ENCODE peak calls at places on chromosomes 7 and 10, in eight cellular contexts. One of them, this sample, is unnamed.

GRCh38 chr10:62136931-62137330 is 131.7 kb downstream of the RTKN2 start:
- DNase-seq in non-pigmented ciliary epithelial cell: peak; percentile 14
- DNase-seq in endodermal cell: no peak
- DNase-seq in suprapubic skin: no peak
- DNase-seq in EL: peak; percentile 63
- DNase-seq in progenitor cell of endocrine pancreas: no peak
- DNase-seq in kidney epithelial cell: no peak
- DNase-seq in activated T-cell treated with anti-CD3 and anti-CD28 coated beads, Interleukin-2, amount 50 U/mL, for 4 hours: no peak
- DNase-seq in this sample: no peak

GRCh38 chr10:110206988-110207804 is at the start of gene MXI1:
- DNase-seq in progenitor cell of endocrine pancreas: peak; percentile 34
- DNase-seq in non-pigmented ciliary epithelial cell: no peak
- DNase-seq in activated T-cell treated with anti-CD3 and anti-CD28 coated beads, Interleukin-2, amount 50 U/mL, for 4 hours: peak; percentile 14
- DNase-seq in kidney epithelial cell: no peak
- DNase-seq in suprapubic skin: peak; percentile 83
- DNase-seq in EL: peak; percentile 80
- DNase-seq in endodermal cell: peak; percentile 93
- DNase-seq in this sample: peak; percentile 77

GRCh38 chr10:63491558-63492316 is 26.0 kb upstream of the JMJD1C start:
- DNase-seq in kidney epithelial cell: no peak
- DNase-seq in EL: peak; percentile 61
- DNase-seq in activated T-cell treated with anti-CD3 and anti-CD28 coated beads, Interleukin-2, amount 50 U/mL, for 4 hours: no peak
- DNase-seq in progenitor cell of endocrine pancreas: no peak
- DNase-seq in non-pigmented ciliary epithelial cell: peak; percentile 30
- DNase-seq in suprapubic skin: no peak
- DNase-seq in endodermal cell: no peak
- DNase-seq in this sample: no peak

GRCh38 chr7:155979994-155980393 is 167.7 kb upstream of the SHH start:
- DNase-seq in activated T-cell treated with anti-CD3 and anti-CD28 coated beads, Interleukin-2, amount 50 U/mL, for 4 hours: no peak
- DNase-seq in endodermal cell: peak; percentile 22
- DNase-seq in EL: no peak
- DNase-seq in kidney epithelial cell: no peak
- DNase-seq in non-pigmented ciliary epithelial cell: no peak
- DNase-seq in progenitor cell of endocrine pancreas: no peak
- DNase-seq in suprapubic skin: peak; percentile 17
- DNase-seq in this sample: no peak

GRCh38 chr7:27172823-27173411 is 1.2 kb downstream of the HOXA10 start:
- DNase-seq in non-pigmented ciliary epithelial cell: no peak
- DNase-seq in kidney epithelial cell: no peak
- DNase-seq in suprapubic skin: peak; percentile 85
- DNase-seq in activated T-cell treated with anti-CD3 and anti-CD28 coated beads, Interleukin-2, amount 50 U/mL, for 4 hours: no peak
- DNase-seq in endodermal cell: no peak
- DNase-seq in progenitor cell of endocrine pancreas: no peak
- DNase-seq in EL: peak; percentile 87
- DNase-seq in this sample: no peak

GRCh38 chr10:52879181-52879607 is 106.6 kb upstream of the MBL2 start:
- DNase-seq in progenitor cell of endocrine pancreas: no peak
- DNase-seq in EL: no peak
- DNase-seq in suprapubic skin: no peak
- DNase-seq in endodermal cell: no peak
- DNase-seq in kidney epithelial cell: peak; percentile 84
- DNase-seq in activated T-cell treated with anti-CD3 and anti-CD28 coated beads, Interleukin-2, amount 50 U/mL, for 4 hours: no peak
- DNase-seq in non-pigmented ciliary epithelial cell: peak; percentile 37
- DNase-seq in this sample: no peak

GRCh38 chr7:8443871-8444756 is 10.7 kb downstream of the NXPH1 start:
- DNase-seq in suprapubic skin: no peak
- DNase-seq in kidney epithelial cell: no peak
- DNase-seq in activated T-cell treated with anti-CD3 and anti-CD28 coated beads, Interleukin-2, amount 50 U/mL, for 4 hours: no peak
- DNase-seq in progenitor cell of endocrine pancreas: no peak
- DNase-seq in EL: no peak
- DNase-seq in endodermal cell: peak; percentile 89
- DNase-seq in non-pigmented ciliary epithelial cell: no peak
- DNase-seq in this sample: no peak

GRCh38 chr10:97553575-97554100 is 18.9 kb upstream of the ANKRD2 start:
- DNase-seq in non-pigmented ciliary epithelial cell: no peak
- DNase-seq in progenitor cell of endocrine pancreas: peak; percentile 40
- DNase-seq in suprapubic skin: peak; percentile 82
- DNase-seq in activated T-cell treated with anti-CD3 and anti-CD28 coated beads, Interleukin-2, amount 50 U/mL, for 4 hours: peak; percentile 57
- DNase-seq in EL: peak; percentile 71
- DNase-seq in kidney epithelial cell: no peak
- DNase-seq in endodermal cell: peak; percentile 96
- DNase-seq in this sample: peak; percentile 85

GRCh38 chr10:132560248-132560731 is 22.7 kb downstream of the INPP5A start:
- DNase-seq in EL: no peak
- DNase-seq in progenitor cell of endocrine pancreas: no peak
- DNase-seq in endodermal cell: no peak
- DNase-seq in kidney epithelial cell: no peak
- DNase-seq in non-pigmented ciliary epithelial cell: no peak
- DNase-seq in activated T-cell treated with anti-CD3 and anti-CD28 coated beads, Interleukin-2, amount 50 U/mL, for 4 hours: no peak
- DNase-seq in suprapubic skin: no peak
- DNase-seq in this sample: no peak

GRCh38 chr10:86410542-86411124 is 44.0 kb upstream of the GRID1 start:
- DNase-seq in kidney epithelial cell: peak; percentile 56
- DNase-seq in endodermal cell: no peak
- DNase-seq in progenitor cell of endocrine pancreas: no peak
- DNase-seq in activated T-cell treated with anti-CD3 and anti-CD28 coated beads, Interleukin-2, amount 50 U/mL, for 4 hours: no peak
- DNase-seq in EL: peak; percentile 64
- DNase-seq in non-pigmented ciliary epithelial cell: peak; percentile 72
- DNase-seq in suprapubic skin: no peak
- DNase-seq in this sample: no peak

GRCh38 chr10:48336978-48337599 is 30.6 kb downstream of the MAPK8 start:
- DNase-seq in EL: no peak
- DNase-seq in progenitor cell of endocrine pancreas: no peak
- DNase-seq in suprapubic skin: no peak
- DNase-seq in non-pigmented ciliary epithelial cell: no peak
- DNase-seq in kidney epithelial cell: no peak
- DNase-seq in activated T-cell treated with anti-CD3 and anti-CD28 coated beads, Interleukin-2, amount 50 U/mL, for 4 hours: no peak
- DNase-seq in endodermal cell: no peak
- DNase-seq in this sample: no peak

GRCh38 chr10:73655990-73656298 is at the start of gene SYNPO2L:
- DNase-seq in EL: no peak
- DNase-seq in activated T-cell treated with anti-CD3 and anti-CD28 coated beads, Interleukin-2, amount 50 U/mL, for 4 hours: no peak
- DNase-seq in non-pigmented ciliary epithelial cell: no peak
- DNase-seq in suprapubic skin: no peak
- DNase-seq in endodermal cell: no peak
- DNase-seq in progenitor cell of endocrine pancreas: no peak
- DNase-seq in kidney epithelial cell: no peak
- DNase-seq in this sample: no peak

GRCh38 chr7:105876964-105877601 is 684 bp upstream of the ATXN7L1 start:
- DNase-seq in EL: peak; percentile 67
- DNase-seq in endodermal cell: peak; percentile 83
- DNase-seq in non-pigmented ciliary epithelial cell: no peak
- DNase-seq in progenitor cell of endocrine pancreas: peak; percentile 50
- DNase-seq in suprapubic skin: peak; percentile 74
- DNase-seq in kidney epithelial cell: no peak
- DNase-seq in activated T-cell treated with anti-CD3 and anti-CD28 coated beads, Interleukin-2, amount 50 U/mL, for 4 hours: peak; percentile 7
- DNase-seq in this sample: peak; percentile 41

GRCh38 chr10:59362991-59363390 is 642 bp upstream of the FAM13C start:
- DNase-seq in EL: peak; percentile 20
- DNase-seq in progenitor cell of endocrine pancreas: peak; percentile 20
- DNase-seq in non-pigmented ciliary epithelial cell: no peak
- DNase-seq in endodermal cell: peak; percentile 81
- DNase-seq in suprapubic skin: peak; percentile 79
- DNase-seq in kidney epithelial cell: no peak
- DNase-seq in activated T-cell treated with anti-CD3 and anti-CD28 coated beads, Interleukin-2, amount 50 U/mL, for 4 hours: no peak
- DNase-seq in this sample: peak; percentile 75

GRCh38 chr7:32481921-32482320 is 8.3 kb downstream of the LSM5 start:
- DNase-seq in activated T-cell treated with anti-CD3 and anti-CD28 coated beads, Interleukin-2, amount 50 U/mL, for 4 hours: no peak
- DNase-seq in non-pigmented ciliary epithelial cell: no peak
- DNase-seq in endodermal cell: no peak
- DNase-seq in EL: no peak
- DNase-seq in progenitor cell of endocrine pancreas: no peak
- DNase-seq in kidney epithelial cell: no peak
- DNase-seq in suprapubic skin: no peak
- DNase-seq in this sample: no peak

GRCh38 chr10:43822509-43823236 is 174.0 kb upstream of the ZNF32 start:
- DNase-seq in suprapubic skin: no peak
- DNase-seq in EL: peak; percentile 37
- DNase-seq in endodermal cell: no peak
- DNase-seq in non-pigmented ciliary epithelial cell: no peak
- DNase-seq in kidney epithelial cell: no peak
- DNase-seq in activated T-cell treated with anti-CD3 and anti-CD28 coated beads, Interleukin-2, amount 50 U/mL, for 4 hours: no peak
- DNase-seq in progenitor cell of endocrine pancreas: no peak
- DNase-seq in this sample: no peak

GRCh38 chr10:43199088-43199683 is 60.9 kb downstream of the CSGALNACT2 start:
- DNase-seq in suprapubic skin: no peak
- DNase-seq in progenitor cell of endocrine pancreas: no peak
- DNase-seq in EL: no peak
- DNase-seq in endodermal cell: peak; percentile 29
- DNase-seq in non-pigmented ciliary epithelial cell: no peak
- DNase-seq in activated T-cell treated with anti-CD3 and anti-CD28 coated beads, Interleukin-2, amount 50 U/mL, for 4 hours: no peak
- DNase-seq in kidney epithelial cell: no peak
- DNase-seq in this sample: no peak

GRCh38 chr7:141754939-141755338 is 9.0 kb upstream of the TAS2R3 start:
- DNase-seq in activated T-cell treated with anti-CD3 and anti-CD28 coated beads, Interleukin-2, amount 50 U/mL, for 4 hours: no peak
- DNase-seq in EL: peak; percentile 32
- DNase-seq in endodermal cell: peak; percentile 63
- DNase-seq in non-pigmented ciliary epithelial cell: no peak
- DNase-seq in suprapubic skin: no peak
- DNase-seq in progenitor cell of endocrine pancreas: no peak
- DNase-seq in kidney epithelial cell: no peak
- DNase-seq in this sample: peak; percentile 55

GRCh38 chr7:99531354-99531765 is 20.6 kb downstream of the FAM200A start:
- DNase-seq in endodermal cell: no peak
- DNase-seq in progenitor cell of endocrine pancreas: no peak
- DNase-seq in EL: no peak
- DNase-seq in activated T-cell treated with anti-CD3 and anti-CD28 coated beads, Interleukin-2, amount 50 U/mL, for 4 hours: no peak
- DNase-seq in non-pigmented ciliary epithelial cell: no peak
- DNase-seq in suprapubic skin: peak; percentile 36
- DNase-seq in kidney epithelial cell: no peak
- DNase-seq in this sample: no peak

GRCh38 chr7:7426686-7427085 is 109.0 kb downstream of the COL28A1 start:
- DNase-seq in activated T-cell treated with anti-CD3 and anti-CD28 coated beads, Interleukin-2, amount 50 U/mL, for 4 hours: no peak
- DNase-seq in non-pigmented ciliary epithelial cell: no peak
- DNase-seq in progenitor cell of endocrine pancreas: no peak
- DNase-seq in kidney epithelial cell: no peak
- DNase-seq in suprapubic skin: no peak
- DNase-seq in endodermal cell: no peak
- DNase-seq in EL: no peak
- DNase-seq in this sample: no peak

GRCh38 chr10:1406172-1406975 is 331.0 kb downstream of the ADARB2 start:
- DNase-seq in progenitor cell of endocrine pancreas: no peak
- DNase-seq in suprapubic skin: no peak
- DNase-seq in kidney epithelial cell: no peak
- DNase-seq in non-pigmented ciliary epithelial cell: no peak
- DNase-seq in activated T-cell treated with anti-CD3 and anti-CD28 coated beads, Interleukin-2, amount 50 U/mL, for 4 hours: no peak
- DNase-seq in endodermal cell: peak; percentile 36
- DNase-seq in EL: no peak
- DNase-seq in this sample: no peak

GRCh38 chr7:15478401-15478800 is 83.4 kb downstream of the AGMO start:
- DNase-seq in progenitor cell of endocrine pancreas: no peak
- DNase-seq in kidney epithelial cell: no peak
- DNase-seq in non-pigmented ciliary epithelial cell: no peak
- DNase-seq in activated T-cell treated with anti-CD3 and anti-CD28 coated beads, Interleukin-2, amount 50 U/mL, for 4 hours: no peak
- DNase-seq in endodermal cell: no peak
- DNase-seq in EL: no peak
- DNase-seq in suprapubic skin: no peak
- DNase-seq in this sample: no peak

GRCh38 chr7:2843711-2844152 is 376 bp downstream of the GNA12 start:
- DNase-seq in progenitor cell of endocrine pancreas: peak; percentile 24
- DNase-seq in endodermal cell: no peak
- DNase-seq in suprapubic skin: no peak
- DNase-seq in activated T-cell treated with anti-CD3 and anti-CD28 coated beads, Interleukin-2, amount 50 U/mL, for 4 hours: peak; percentile 15
- DNase-seq in EL: peak; percentile 41
- DNase-seq in kidney epithelial cell: no peak
- DNase-seq in non-pigmented ciliary epithelial cell: no peak
- DNase-seq in this sample: peak; percentile 52

GRCh38 chr7:127792528-127793342 is 140.7 kb downstream of the SND1 start:
- DNase-seq in non-pigmented ciliary epithelial cell: no peak
- DNase-seq in EL: no peak
- DNase-seq in kidney epithelial cell: no peak
- DNase-seq in endodermal cell: peak; percentile 94
- DNase-seq in activated T-cell treated with anti-CD3 and anti-CD28 coated beads, Interleukin-2, amount 50 U/mL, for 4 hours: peak; percentile 17
- DNase-seq in progenitor cell of endocrine pancreas: peak; percentile 10
- DNase-seq in suprapubic skin: no peak
- DNase-seq in this sample: no peak

GRCh38 chr7:151665363-151665762 is 145.7 kb upstream of the RHEB start:
- DNase-seq in non-pigmented ciliary epithelial cell: peak; percentile 61
- DNase-seq in EL: no peak
- DNase-seq in suprapubic skin: peak; percentile 44
- DNase-seq in activated T-cell treated with anti-CD3 and anti-CD28 coated beads, Interleukin-2, amount 50 U/mL, for 4 hours: no peak
- DNase-seq in progenitor cell of endocrine pancreas: no peak
- DNase-seq in kidney epithelial cell: no peak
- DNase-seq in endodermal cell: no peak
- DNase-seq in this sample: no peak

GRCh38 chr10:113630929-113631533 is 32.8 kb downstream of the NRAP start:
- DNase-seq in kidney epithelial cell: no peak
- DNase-seq in EL: no peak
- DNase-seq in non-pigmented ciliary epithelial cell: no peak
- DNase-seq in activated T-cell treated with anti-CD3 and anti-CD28 coated beads, Interleukin-2, amount 50 U/mL, for 4 hours: no peak
- DNase-seq in endodermal cell: no peak
- DNase-seq in progenitor cell of endocrine pancreas: no peak
- DNase-seq in suprapubic skin: no peak
- DNase-seq in this sample: peak; percentile 21

GRCh38 chr7:41247128-41247865 is 455.6 kb downstream of the INHBA start:
- DNase-seq in activated T-cell treated with anti-CD3 and anti-CD28 coated beads, Interleukin-2, amount 50 U/mL, for 4 hours: no peak
- DNase-seq in EL: no peak
- DNase-seq in suprapubic skin: no peak
- DNase-seq in endodermal cell: no peak
- DNase-seq in progenitor cell of endocrine pancreas: no peak
- DNase-seq in kidney epithelial cell: peak; percentile 44
- DNase-seq in non-pigmented ciliary epithelial cell: no peak
- DNase-seq in this sample: no peak

GRCh38 chr10:3261921-3262320 is 89.3 kb upstream of the PITRM1 start:
- DNase-seq in kidney epithelial cell: no peak
- DNase-seq in non-pigmented ciliary epithelial cell: no peak
- DNase-seq in endodermal cell: no peak
- DNase-seq in EL: no peak
- DNase-seq in suprapubic skin: peak; percentile 47
- DNase-seq in progenitor cell of endocrine pancreas: no peak
- DNase-seq in activated T-cell treated with anti-CD3 and anti-CD28 coated beads, Interleukin-2, amount 50 U/mL, for 4 hours: no peak
- DNase-seq in this sample: no peak